ENCODE peak calls at places on chromosomes 5 and 9, in five cellular contexts. X is endothelial cell, C is kidney epithelial cell, Y is NAMALWA, I is left ventricle myocardium superior. N is an unnamed sample.
A peak's percentile ranks its signal among the peaks of the same experiment; 100 is the strongest.

GRCh38 chr9:105421864-105422263 is 26.0 kb upstream of the FSD1L start:
- DNase-seq in X (no peak), C (no peak), Y (no peak), I (no peak), N (no peak)

GRCh38 chr9:111237447-111237846 is 92.6 kb downstream of the OR2K2 start:
- DNase-seq in X (no peak), C (no peak), Y (no peak), I (no peak), N (no peak)

GRCh38 chr9:34437006-34437925 is 21.1 kb downstream of the FAM219A start:
- DNase-seq in X (peak; percentile 56), C (no peak), Y (peak; percentile 85), I (no peak), N (no peak)

GRCh38 chr5:125717209-125717608 is 706.0 kb upstream of the GRAMD2B start:
- DNase-seq in X (no peak), C (peak; percentile 76), Y (no peak), I (no peak), N (no peak)

GRCh38 chr5:7850533-7851239 is at the start of gene CFAP90:
- DNase-seq in X (peak; percentile 85), C (no peak), Y (no peak), I (peak; percentile 57), N (peak; percentile 88)

GRCh38 chr9:126788046-126788445 is 16.8 kb upstream of the ZBTB43 start:
- DNase-seq in X (no peak), C (no peak), Y (no peak), I (no peak), N (no peak)

GRCh38 chr5:56142620-56143431 is 90.3 kb downstream of the ANKRD55 start:
- DNase-seq in X (no peak), C (no peak), Y (no peak), I (no peak), N (no peak)

GRCh38 chr5:151202381-151203139 is 21.3 kb downstream of the CCDC69 start:
- DNase-seq in X (no peak), C (peak; percentile 9), Y (no peak), I (no peak), N (no peak)

GRCh38 chr5:157611571-157612067 is 36.0 kb upstream of the ADAM19 start:
- DNase-seq in X (no peak), C (no peak), Y (no peak), I (no peak), N (no peak)

GRCh38 chr9:4927701-4928100 is 57.4 kb upstream of the JAK2 start:
- DNase-seq in X (no peak), C (no peak), Y (no peak), I (no peak), N (no peak)

GRCh38 chr9:20464242-20464641 is 158.1 kb downstream of the MLLT3 start:
- DNase-seq in X (no peak), C (no peak), Y (no peak), I (no peak), N (no peak)

GRCh38 chr5:15607076-15607475 is 107.1 kb downstream of the FBXL7 start:
- DNase-seq in X (no peak), C (no peak), Y (no peak), I (no peak), N (no peak)

GRCh38 chr9:21153688-21154608 is 12.3 kb upstream of the IFNW1 start:
- DNase-seq in X (peak; percentile 15), C (peak; percentile 10), Y (peak; percentile 56), I (no peak), N (no peak)

GRCh38 chr5:74594172-74595040 is 46.1 kb downstream of the ENC1 start:
- DNase-seq in X (no peak), C (no peak), Y (no peak), I (no peak), N (no peak)

GRCh38 chr9:111961575-111961974 is 65.0 kb downstream of the UGCG start:
- DNase-seq in X (no peak), C (peak; percentile 89), Y (peak; percentile 78), I (no peak), N (no peak)

GRCh38 chr5:151671979-151672378 is 14.7 kb downstream of the SPARC start:
- DNase-seq in X (no peak), C (no peak), Y (no peak), I (no peak), N (no peak)

GRCh38 chr5:127030259-127031146 is at the start of gene MARCHF3:
- DNase-seq in X (peak; percentile 97), C (peak; percentile 72), Y (peak; percentile 96), I (peak; percentile 98), N (peak; percentile 76)

GRCh38 chr5:139648205-139649081 is at the start of gene CXXC5:
- DNase-seq in X (peak; percentile 80), C (no peak), Y (peak; percentile 80), I (peak; percentile 92), N (peak; percentile 90)

GRCh38 chr5:25458628-25459027 is 813.9 kb upstream of the CDH10 start:
- DNase-seq in X (no peak), C (peak; percentile 4), Y (no peak), I (no peak), N (no peak)

GRCh38 chr5:73902327-73903051 is 276.5 kb downstream of the ARHGEF28 start:
- DNase-seq in X (peak; percentile 29), C (no peak), Y (peak; percentile 75), I (no peak), N (no peak)

GRCh38 chr5:67246108-67246507 is 49.5 kb upstream of the CD180 start:
- DNase-seq in X (peak; percentile 30), C (peak; percentile 54), Y (peak; percentile 73), I (no peak), N (no peak)

GRCh38 chr5:174311531-174312269 is 266.2 kb downstream of the NSG2 start:
- DNase-seq in X (peak; percentile 89), C (no peak), Y (peak; percentile 48), I (peak; percentile 86), N (peak; percentile 83)

GRCh38 chr9:110217656-110218099 is 9.7 kb upstream of the C9orf152 start:
- DNase-seq in X (no peak), C (peak; percentile 5), Y (peak; percentile 65), I (no peak), N (no peak)

GRCh38 chr9:121390372-121390771 is 20.3 kb upstream of the STOM start:
- DNase-seq in X (no peak), C (no peak), Y (no peak), I (no peak), N (no peak)

GRCh38 chr9:129863059-129863690 is 27.9 kb downstream of the USP20 start:
- DNase-seq in X (no peak), C (peak; percentile 31), Y (no peak), I (no peak), N (no peak)

GRCh38 chr9:129446828-129447550 is 173.9 kb downstream of the C9orf50 start:
- DNase-seq in X (no peak), C (no peak), Y (no peak), I (no peak), N (no peak)

N was measured in 8988T.